ENCODE peak calls at places on chromosomes 13 and 19, in five cellular contexts. P is CMK; W is activated CD4-positive, CD25-positive, alpha-beta regulatory T cell treated with anti-CD3 and anti-CD28 coated beads, Interleukin-2, amount 50 U/mL, for 16 hours; U is A673; Y is tibial nerve. D is an unnamed sample.

GRCh38 chr13:68099616-68100015 is 869.5 kb upstream of the PCDH9 start:
- DNase-seq in P (no peak), Y (no peak), U (no peak), W (no peak), D (no peak)

GRCh38 chr19:6481541-6482342 is at the start of gene DENND1C:
- DNase-seq in W (no peak), P (no peak), Y (no peak), U (no peak), D (peak)

GRCh38 chr13:30743319-30744055 is 8.1 kb downstream of the ALOX5AP start:
- DNase-seq in Y (no peak), U (no peak), W (no peak), P (no peak), D (no peak)

GRCh38 chr13:50677687-50678463 is 165.6 kb downstream of the DLEU7 start:
- DNase-seq in Y (no peak), U (no peak), P (no peak), W (no peak), D (no peak)

GRCh38 chr19:574658-575526 is 2.5 kb downstream of the BSG start:
- DNase-seq in W (no peak), U (no peak), P (peak), Y (no peak), D (no peak)

GRCh38 chr19:49469828-49470614 is 4.0 kb upstream of the FLT3LG start:
- DNase-seq in W (no peak), U (no peak), P (peak), Y (no peak), D (peak)

GRCh38 chr19:46351241-46352041 is 4.6 kb downstream of the PPP5C start:
- DNase-seq in Y (no peak), W (no peak), P (no peak), U (peak), D (no peak)

GRCh38 chr13:113962386-113962785 is 11.5 kb downstream of the C13orf46 start:
- DNase-seq in P (no peak), Y (no peak), W (no peak), U (no peak), D (no peak)

GRCh38 chr19:18086590-18087138 is at the start of gene IL12RB1:
- DNase-seq in Y (no peak), W (no peak), P (no peak), U (no peak), D (peak)

GRCh38 chr13:21326155-21327030 is 132.7 kb downstream of the ZDHHC20 start:
- DNase-seq in P (no peak), U (no peak), W (no peak), Y (no peak), D (no peak)